ENCODE peak calls at places on chromosome 1, in six cellular contexts. One of them, this sample, is unnamed.

GRCh38 chr1:68104155-68104554 is 53.7 kb upstream of the DIRAS3 start:
- DNase-seq in nephron progenitor cell: no peak
- DNase-seq in cardiac fibroblast: peak; percentile 73
- DNase-seq in heart right ventricle: no peak
- DNase-seq in AG04450: peak; percentile 71
- DNase-seq in uterus: no peak
- DNase-seq in this sample: peak; percentile 85

GRCh38 chr1:216742625-216743024 is 19.4 kb upstream of the ESRRG start:
- DNase-seq in AG04450: no peak
- DNase-seq in uterus: no peak
- DNase-seq in nephron progenitor cell: no peak
- DNase-seq in cardiac fibroblast: peak; percentile 28
- DNase-seq in heart right ventricle: no peak
- DNase-seq in this sample: peak; percentile 17

GRCh38 chr1:244851546-244852231 is 12.7 kb downstream of the HNRNPU start:
- DNase-seq in heart right ventricle: no peak
- DNase-seq in AG04450: no peak
- DNase-seq in nephron progenitor cell: no peak
- DNase-seq in cardiac fibroblast: no peak
- DNase-seq in uterus: no peak
- DNase-seq in this sample: no peak

GRCh38 chr1:211708006-211708405 is 32.6 kb upstream of the NEK2 start:
- DNase-seq in AG04450: no peak
- DNase-seq in cardiac fibroblast: no peak
- DNase-seq in nephron progenitor cell: no peak
- DNase-seq in heart right ventricle: no peak
- DNase-seq in uterus: no peak
- DNase-seq in this sample: no peak

GRCh38 chr1:232457607-232458006 is 172.3 kb downstream of the SIPA1L2 start:
- DNase-seq in uterus: no peak
- DNase-seq in AG04450: no peak
- DNase-seq in nephron progenitor cell: no peak
- DNase-seq in cardiac fibroblast: no peak
- DNase-seq in heart right ventricle: no peak
- DNase-seq in this sample: no peak

GRCh38 chr1:2229032-2229920 is 1.2 kb downstream of the SKI start:
- DNase-seq in AG04450: no peak
- DNase-seq in uterus: peak; percentile 81
- DNase-seq in heart right ventricle: no peak
- DNase-seq in cardiac fibroblast: peak; percentile 63
- DNase-seq in nephron progenitor cell: peak; percentile 53
- DNase-seq in this sample: peak; percentile 55

GRCh38 chr1:10653370-10654125 is 142.9 kb downstream of the CASZ1 start:
- DNase-seq in nephron progenitor cell: no peak
- DNase-seq in AG04450: no peak
- DNase-seq in cardiac fibroblast: no peak
- DNase-seq in uterus: no peak
- DNase-seq in heart right ventricle: no peak
- DNase-seq in this sample: no peak

GRCh38 chr1:11526071-11526895 is 47.3 kb downstream of the DISP3 start:
- DNase-seq in uterus: no peak
- DNase-seq in nephron progenitor cell: no peak
- DNase-seq in heart right ventricle: no peak
- DNase-seq in AG04450: no peak
- DNase-seq in cardiac fibroblast: no peak
- DNase-seq in this sample: no peak

GRCh38 chr1:30888391-30888790 is 20.2 kb downstream of the SDC3 start:
- DNase-seq in heart right ventricle: peak; percentile 75
- DNase-seq in cardiac fibroblast: peak; percentile 37
- DNase-seq in uterus: peak; percentile 77
- DNase-seq in AG04450: peak; percentile 93
- DNase-seq in nephron progenitor cell: peak; percentile 37
- DNase-seq in this sample: peak; percentile 81

GRCh38 chr1:18535391-18536210 is 54.9 kb downstream of the KLHDC7A start:
- DNase-seq in nephron progenitor cell: no peak
- DNase-seq in uterus: no peak
- DNase-seq in cardiac fibroblast: no peak
- DNase-seq in AG04450: no peak
- DNase-seq in heart right ventricle: no peak
- DNase-seq in this sample: no peak

GRCh38 chr1:199580280-199580679 is 447.2 kb upstream of the NR5A2 start:
- DNase-seq in cardiac fibroblast: no peak
- DNase-seq in nephron progenitor cell: no peak
- DNase-seq in heart right ventricle: no peak
- DNase-seq in uterus: no peak
- DNase-seq in AG04450: no peak
- DNase-seq in this sample: no peak

GRCh38 chr1:245310605-245311531 is 156.1 kb downstream of the KIF26B start:
- DNase-seq in cardiac fibroblast: peak; percentile 56
- DNase-seq in uterus: no peak
- DNase-seq in nephron progenitor cell: peak; percentile 32
- DNase-seq in AG04450: no peak
- DNase-seq in heart right ventricle: no peak
- DNase-seq in this sample: no peak

GRCh38 chr1:21534674-21535378 is 25.6 kb downstream of the ALPL start:
- DNase-seq in cardiac fibroblast: peak; percentile 65
- DNase-seq in heart right ventricle: peak; percentile 32
- DNase-seq in nephron progenitor cell: peak; percentile 41
- DNase-seq in uterus: no peak
- DNase-seq in AG04450: no peak
- DNase-seq in this sample: peak; percentile 62
- TF ChIP-seq CTCF in cardiac fibroblast: peak; percentile 46
- TF ChIP-seq CTCF in heart right ventricle: peak; percentile 28
- TF ChIP-seq CTCF in nephron progenitor cell: peak; percentile 48
- TF ChIP-seq CTCF in uterus: no peak
- TF ChIP-seq CTCF in AG04450: peak; percentile 77
- TF ChIP-seq CTCF in this sample: peak; percentile 62

GRCh38 chr1:201589186-201589585 is 50.3 kb downstream of the NAV1 start:
- DNase-seq in heart right ventricle: no peak
- DNase-seq in uterus: no peak
- DNase-seq in cardiac fibroblast: no peak
- DNase-seq in nephron progenitor cell: no peak
- DNase-seq in AG04450: no peak
- DNase-seq in this sample: no peak

GRCh38 chr1:201585099-201585498 is 46.2 kb downstream of the NAV1 start:
- DNase-seq in AG04450: no peak
- DNase-seq in heart right ventricle: no peak
- DNase-seq in uterus: no peak
- DNase-seq in cardiac fibroblast: peak; percentile 57
- DNase-seq in nephron progenitor cell: no peak
- DNase-seq in this sample: peak; percentile 52

GRCh38 chr1:201585901-201586300 is 47.0 kb downstream of the NAV1 start:
- DNase-seq in nephron progenitor cell: no peak
- DNase-seq in uterus: no peak
- DNase-seq in heart right ventricle: no peak
- DNase-seq in cardiac fibroblast: peak; percentile 69
- DNase-seq in AG04450: no peak
- DNase-seq in this sample: no peak

GRCh38 chr1:201586806-201587205 is 47.9 kb downstream of the NAV1 start:
- DNase-seq in nephron progenitor cell: no peak
- DNase-seq in uterus: no peak
- DNase-seq in heart right ventricle: no peak
- DNase-seq in AG04450: no peak
- DNase-seq in cardiac fibroblast: no peak
- DNase-seq in this sample: no peak

GRCh38 chr1:201587729-201588128 is 48.8 kb downstream of the NAV1 start:
- DNase-seq in nephron progenitor cell: no peak
- DNase-seq in heart right ventricle: no peak
- DNase-seq in cardiac fibroblast: no peak
- DNase-seq in AG04450: no peak
- DNase-seq in uterus: no peak
- DNase-seq in this sample: no peak
- TF ChIP-seq CTCF in nephron progenitor cell: no peak
- TF ChIP-seq CTCF in heart right ventricle: no peak
- TF ChIP-seq CTCF in cardiac fibroblast: no peak
- TF ChIP-seq CTCF in AG04450: no peak
- TF ChIP-seq CTCF in uterus: no peak
- TF ChIP-seq CTCF in this sample: no peak

GRCh38 chr1:19976317-19977003 is 3.0 kb downstream of the PLA2G2A start:
- DNase-seq in nephron progenitor cell: no peak
- DNase-seq in heart right ventricle: no peak
- DNase-seq in AG04450: no peak
- DNase-seq in cardiac fibroblast: no peak
- DNase-seq in uterus: no peak
- DNase-seq in this sample: no peak

GRCh38 chr1:19978143-19978542 is 1.3 kb downstream of the PLA2G2A start:
- DNase-seq in AG04450: no peak
- DNase-seq in cardiac fibroblast: no peak
- DNase-seq in heart right ventricle: no peak
- DNase-seq in nephron progenitor cell: no peak
- DNase-seq in uterus: no peak
- DNase-seq in this sample: no peak

GRCh38 chr1:19975423-19976193 is 3.8 kb downstream of the PLA2G2A start:
- DNase-seq in uterus: no peak
- DNase-seq in AG04450: no peak
- DNase-seq in cardiac fibroblast: no peak
- DNase-seq in nephron progenitor cell: no peak
- DNase-seq in heart right ventricle: no peak
- DNase-seq in this sample: no peak

GRCh38 chr1:19971657-19972056 is 7.8 kb downstream of the PLA2G2A start:
- DNase-seq in uterus: no peak
- DNase-seq in nephron progenitor cell: no peak
- DNase-seq in cardiac fibroblast: no peak
- DNase-seq in AG04450: no peak
- DNase-seq in heart right ventricle: no peak
- DNase-seq in this sample: no peak

GRCh38 chr1:19974822-19975416 is 4.5 kb downstream of the PLA2G2A start:
- DNase-seq in uterus: no peak
- DNase-seq in AG04450: peak; percentile 42
- DNase-seq in heart right ventricle: peak; percentile 63
- DNase-seq in nephron progenitor cell: peak; percentile 24
- DNase-seq in cardiac fibroblast: peak; percentile 80
- DNase-seq in this sample: peak; percentile 62
- TF ChIP-seq CTCF in uterus: peak; percentile 31
- TF ChIP-seq CTCF in AG04450: peak; percentile 99
- TF ChIP-seq CTCF in heart right ventricle: peak; percentile 75
- TF ChIP-seq CTCF in nephron progenitor cell: peak; percentile 65
- TF ChIP-seq CTCF in cardiac fibroblast: peak; percentile 96
- TF ChIP-seq CTCF in this sample: peak; percentile 95

GRCh38 chr1:108121361-108122143 is 78.6 kb downstream of the SLC25A24 start:
- DNase-seq in cardiac fibroblast: peak; percentile 44
- DNase-seq in uterus: no peak
- DNase-seq in nephron progenitor cell: no peak
- DNase-seq in heart right ventricle: peak; percentile 41
- DNase-seq in AG04450: no peak
- DNase-seq in this sample: peak; percentile 13

GRCh38 chr1:108119500-108119899 is 80.6 kb downstream of the SLC25A24 start:
- DNase-seq in heart right ventricle: no peak
- DNase-seq in AG04450: no peak
- DNase-seq in cardiac fibroblast: no peak
- DNase-seq in uterus: no peak
- DNase-seq in nephron progenitor cell: no peak
- DNase-seq in this sample: no peak

GRCh38 chr1:108114026-108114599 is 86.0 kb downstream of the SLC25A24 start:
- DNase-seq in heart right ventricle: no peak
- DNase-seq in cardiac fibroblast: no peak
- DNase-seq in uterus: no peak
- DNase-seq in nephron progenitor cell: no peak
- DNase-seq in AG04450: no peak
- DNase-seq in this sample: no peak

GRCh38 chr1:108120163-108120562 is 80.0 kb downstream of the SLC25A24 start:
- DNase-seq in cardiac fibroblast: no peak
- DNase-seq in uterus: no peak
- DNase-seq in AG04450: no peak
- DNase-seq in nephron progenitor cell: no peak
- DNase-seq in heart right ventricle: no peak
- DNase-seq in this sample: no peak

DNA sequence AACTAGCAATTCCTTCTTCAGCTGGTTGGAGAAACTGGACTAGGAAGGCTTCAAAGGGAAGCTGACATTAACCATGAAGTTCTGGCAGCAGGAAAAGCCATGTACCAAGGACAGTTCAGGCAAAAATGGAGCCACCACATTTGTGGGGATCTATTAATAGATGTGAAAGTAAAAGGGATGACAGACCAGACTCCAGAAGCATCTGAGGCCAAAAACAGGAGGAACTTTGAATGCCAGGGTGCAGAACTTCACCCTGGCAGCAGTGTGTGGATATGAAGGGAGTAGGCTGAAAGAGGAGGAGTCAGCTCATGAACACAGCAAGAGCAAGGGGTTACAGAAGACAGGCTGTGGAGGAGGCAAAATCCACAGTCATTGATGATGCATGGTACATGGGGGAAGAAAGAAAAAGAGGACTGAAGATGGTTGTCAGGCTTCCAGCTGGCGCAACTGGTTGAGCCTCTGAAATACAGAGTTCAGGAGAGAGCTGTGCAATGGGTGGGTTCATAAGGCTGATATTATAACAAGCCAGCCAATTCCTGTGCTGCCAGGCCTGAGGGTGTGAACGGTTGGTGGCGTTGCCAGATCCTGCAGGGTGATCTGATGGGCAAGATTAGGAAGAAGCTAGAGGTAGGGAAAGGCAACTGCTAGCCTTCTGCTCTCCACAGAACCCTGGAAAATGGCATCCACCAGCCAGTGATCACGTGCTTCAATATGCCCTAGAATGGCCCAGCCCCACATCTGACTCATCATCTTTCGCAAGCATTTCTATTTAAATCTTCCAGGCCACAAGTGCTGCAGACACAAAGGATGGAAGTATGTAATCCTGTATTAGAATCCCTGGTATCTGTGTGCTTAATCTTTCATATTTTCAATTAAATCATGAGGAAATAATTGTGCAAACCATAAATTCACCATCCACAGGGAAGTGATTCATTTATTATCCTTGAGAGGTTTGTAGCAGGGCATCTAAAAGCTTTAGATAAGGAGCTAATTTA is 81.9 kb downstream of the SLC25A24 start:
- DNase-seq in AG04450: no peak
- DNase-seq in heart right ventricle: no peak
- DNase-seq in nephron progenitor cell: no peak
- DNase-seq in cardiac fibroblast: peak; percentile 24
- DNase-seq in uterus: no peak
- DNase-seq in this sample: no peak
- TF ChIP-seq CTCF in AG04450: no peak
- TF ChIP-seq CTCF in heart right ventricle: no peak
- TF ChIP-seq CTCF in nephron progenitor cell: no peak
- TF ChIP-seq CTCF in cardiac fibroblast: no peak
- TF ChIP-seq CTCF in uterus: no peak
- TF ChIP-seq CTCF in this sample: no peak

GRCh38 chr1:195590649-195591048 is 1017.6 kb downstream of the KCNT2 start:
- DNase-seq in AG04450: no peak
- DNase-seq in uterus: no peak
- DNase-seq in heart right ventricle: no peak
- DNase-seq in cardiac fibroblast: no peak
- DNase-seq in nephron progenitor cell: no peak
- DNase-seq in this sample: peak; percentile 12
- TF ChIP-seq CTCF in AG04450: no peak
- TF ChIP-seq CTCF in uterus: no peak
- TF ChIP-seq CTCF in heart right ventricle: no peak
- TF ChIP-seq CTCF in cardiac fibroblast: no peak
- TF ChIP-seq CTCF in nephron progenitor cell: no peak
- TF ChIP-seq CTCF in this sample: no peak

GRCh38 chr1:160821627-160822026 is 25.7 kb downstream of the LY9 start:
- DNase-seq in heart right ventricle: no peak
- DNase-seq in uterus: no peak
- DNase-seq in nephron progenitor cell: no peak
- DNase-seq in AG04450: no peak
- DNase-seq in cardiac fibroblast: no peak
- DNase-seq in this sample: no peak
- TF ChIP-seq CTCF in heart right ventricle: no peak
- TF ChIP-seq CTCF in uterus: no peak
- TF ChIP-seq CTCF in nephron progenitor cell: no peak
- TF ChIP-seq CTCF in AG04450: no peak
- TF ChIP-seq CTCF in cardiac fibroblast: no peak
- TF ChIP-seq CTCF in this sample: no peak

This sample was measured in astrocyte of the spinal cord.